ENCODE peak calls at places on chromosomes 7 and 10, in nine cellular contexts. H is heart left ventricle; Z is psoas muscle; P is NCI-H2081; B is H54; S is T-helper 2 cell; O is AG04449; L is stimulated activated CD4-positive, alpha-beta T cell treated with anti-CD3 and anti-CD28 coated beads, Interleukin-12 subunit alpha, Interleukin-12 subunit beta, amount 100 ng/mL, for 4 hours; U is AG09309. F is an unnamed sample.

GRCh38 chr7:2387897-2388636 is 15.3 kb upstream of the CHST12 start:
- DNase-seq in B (no peak), P (peak), S (no peak), L (no peak), O (no peak), H (peak), Z (peak), U (no peak), F (no peak)

GRCh38 chr7:23383225-23383624 is 84.1 kb downstream of the MALSU1 start:
- DNase-seq in P (no peak), O (peak), U (no peak), L (no peak), S (no peak), Z (no peak), B (no peak), H (no peak), F (no peak)

GRCh38 chr10:78339251-78339650 is 305.6 kb downstream of the RPS24 start:
- DNase-seq in P (no peak), S (no peak), L (no peak), B (no peak), Z (no peak), U (no peak), H (no peak), O (no peak), F (no peak)

GRCh38 chr10:96333091-96333490 is 25.7 kb downstream of the OPALIN start:
- DNase-seq in B (no peak), U (no peak), S (no peak), L (no peak), Z (no peak), P (no peak), O (no peak), H (no peak), F (no peak)

GRCh38 chr10:91575044-91575610 is 57.7 kb downstream of the PPP1R3C start:
- DNase-seq in L (no peak), S (no peak), O (no peak), Z (no peak), U (no peak), B (no peak), H (no peak), P (no peak), F (no peak)

GRCh38 chr7:140719711-140720110 is 23.2 kb downstream of the NDUFB2 start:
- DNase-seq in B (no peak), L (no peak), P (no peak), H (no peak), O (no peak), Z (no peak), U (no peak), S (no peak), F (no peak)

GRCh38 chr7:716636-717035 is 9.9 kb upstream of the DNAAF5 start:
- DNase-seq in O (no peak), B (no peak), L (no peak), Z (no peak), P (no peak), S (no peak), U (no peak), H (no peak), F (no peak)

GRCh38 chr7:74502216-74502891 is 48.6 kb downstream of the GTF2IRD1 start:
- DNase-seq in Z (peak), O (no peak), P (peak), U (no peak), H (peak), S (no peak), B (no peak), L (no peak), F (no peak)

GRCh38 chr10:130769146-130770017 is 542.1 kb downstream of the TCERG1L start:
- DNase-seq in O (no peak), B (no peak), L (no peak), P (no peak), U (no peak), H (no peak), Z (peak), S (no peak), F (no peak)

GRCh38 chr7:42186181-42186580 is 50.8 kb downstream of the GLI3 start:
- DNase-seq in H (no peak), O (no peak), Z (no peak), B (no peak), U (no peak), L (no peak), S (no peak), P (no peak), F (no peak)

GRCh38 chr7:51324206-51324884 is 7.7 kb upstream of the COBL start:
- DNase-seq in Z (no peak), L (no peak), U (no peak), O (no peak), S (no peak), B (no peak), P (no peak), H (no peak), F (no peak)

GRCh38 chr10:124961248-124961570 is 19.3 kb downstream of the ZRANB1 start:
- DNase-seq in H (no peak), B (no peak), U (no peak), Z (no peak), O (no peak), P (no peak), S (no peak), L (no peak), F (no peak)

GRCh38 chr10:44300666-44301649 is 83.9 kb downstream of the CXCL12 start:
- DNase-seq in O (peak), Z (no peak), H (peak), B (peak), S (no peak), L (no peak), U (peak), P (no peak), F (no peak)

GRCh38 chr7:140752533-140752932 is 56.0 kb downstream of the NDUFB2 start:
- DNase-seq in B (no peak), O (no peak), P (no peak), H (no peak), Z (no peak), L (no peak), S (no peak), U (no peak), F (no peak)

GRCh38 chr10:133132711-133133291 is 27.2 kb upstream of the KNDC1 start:
- DNase-seq in Z (peak), L (no peak), H (peak), B (no peak), S (no peak), P (no peak), U (no peak), O (no peak), F (no peak)

GRCh38 chr10:100829933-100830727 is 82.6 kb upstream of the SLF2 start:
- DNase-seq in B (no peak), O (no peak), L (no peak), Z (no peak), P (no peak), S (no peak), H (no peak), U (no peak), F (no peak)

GRCh38 chr7:76011437-76011836 is 17.0 kb upstream of the TMEM120A start:
- DNase-seq in L (no peak), O (peak), U (no peak), Z (peak), B (no peak), P (no peak), S (no peak), H (peak), F (no peak)

GRCh38 chr7:44394636-44395035 is 69.2 kb upstream of the CAMK2B start:
- DNase-seq in Z (no peak), H (no peak), U (no peak), L (no peak), P (no peak), B (no peak), S (no peak), O (no peak), F (no peak)

GRCh38 chr7:144785491-144785890 is 50.4 kb downstream of the TPK1 start:
- DNase-seq in B (no peak), H (no peak), Z (no peak), L (no peak), S (no peak), P (no peak), U (no peak), O (no peak), F (no peak)

GRCh38 chr7:106070567-106071254 is 41.4 kb downstream of the SYPL1 start:
- DNase-seq in B (no peak), P (no peak), Z (no peak), H (no peak), U (no peak), O (no peak), L (no peak), S (no peak), F (peak)

GRCh38 chr10:131700506-131700905 is 200.3 kb upstream of the PPP2R2D start:
- DNase-seq in H (no peak), Z (no peak), S (no peak), U (no peak), P (no peak), B (no peak), L (no peak), O (no peak), F (no peak)

GRCh38 chr7:90574136-90574819 is 21.8 kb upstream of the CDK14 start:
- DNase-seq in H (peak), S (no peak), U (no peak), O (no peak), Z (no peak), L (no peak), B (no peak), P (no peak), F (no peak)

GRCh38 chr7:113026941-113027340 is 59.7 kb downstream of the GPR85 start:
- DNase-seq in S (no peak), H (no peak), B (no peak), P (no peak), Z (no peak), U (peak), O (no peak), L (no peak), F (no peak)

GRCh38 chr10:20040012-20040411 is 223.8 kb downstream of the PLXDC2 start:
- DNase-seq in U (no peak), O (no peak), L (no peak), H (no peak), S (no peak), B (no peak), P (no peak), Z (no peak), F (no peak)

GRCh38 chr7:107479303-107479702 is 9.4 kb downstream of the GPR22 start:
- DNase-seq in L (no peak), Z (no peak), P (no peak), U (no peak), S (no peak), O (no peak), B (no peak), H (no peak), F (no peak)

GRCh38 chr7:115332691-115333090 is 410.8 kb downstream of the MDFIC start:
- DNase-seq in B (no peak), L (no peak), Z (no peak), S (no peak), P (no peak), O (no peak), H (no peak), U (peak), F (no peak)

GRCh38 chr10:27558612-27559020 is 54.5 kb downstream of the RAB18 start:
- DNase-seq in H (peak), L (no peak), O (peak), B (peak), P (peak), U (peak), S (no peak), Z (no peak), F (no peak)

GRCh38 chr10:87750001-87750651 is 67.9 kb downstream of the ATAD1 start:
- DNase-seq in B (no peak), S (no peak), U (peak), H (no peak), P (no peak), L (no peak), Z (no peak), O (peak), F (no peak)

GRCh38 chr10:75762436-75762802 is 331.0 kb downstream of the LRMDA start:
- DNase-seq in S (no peak), H (no peak), B (no peak), L (no peak), P (no peak), O (no peak), U (no peak), Z (no peak), F (no peak)

GRCh38 chr7:130366561-130366960 is 13.7 kb upstream of the CPA1 start:
- DNase-seq in P (no peak), S (no peak), O (no peak), U (no peak), Z (no peak), L (no peak), B (no peak), H (no peak), F (no peak)

GRCh38 chr7:21367081-21367480 is 60.8 kb upstream of the SP4 start:
- DNase-seq in P (peak), S (no peak), O (no peak), U (no peak), B (no peak), L (no peak), H (no peak), Z (no peak), F (peak)

GRCh38 chr7:147674705-147675104 is 915.9 kb upstream of the C7orf33 start:
- DNase-seq in B (no peak), S (no peak), H (no peak), Z (no peak), P (no peak), U (no peak), L (no peak), O (no peak), F (no peak)

GRCh38 chr10:11397077-11397476 is 214.4 kb downstream of the USP6NL start:
- DNase-seq in Z (no peak), S (no peak), O (no peak), L (no peak), U (no peak), H (no peak), B (no peak), P (no peak), F (no peak)

GRCh38 chr10:43013065-43013464 is 63.8 kb upstream of the RET start:
- DNase-seq in U (no peak), O (no peak), B (no peak), L (no peak), S (no peak), P (no peak), Z (no peak), H (no peak), F (no peak)

GRCh38 chr10:92880233-92880861 is 32.0 kb downstream of the EXOC6 start:
- DNase-seq in O (no peak), P (no peak), L (no peak), B (no peak), Z (no peak), H (no peak), S (no peak), U (peak), F (peak)

GRCh38 chr10:57867226-57867625 is 400.5 kb downstream of the IPMK start:
- DNase-seq in O (no peak), P (no peak), H (no peak), S (no peak), B (no peak), L (no peak), Z (no peak), U (no peak), F (no peak)

F was measured in NCI-H748 treated with DMSO at 0.1 percent for 48 hours.